ENCODE peak calls at places on chromosomes 11 and 22, in seven cellular contexts. One of them, this sample, is unnamed.

GRCh38 chr11:36431429-36432092 is 78.5 kb downstream of the TRAF6 start:
- DNase-seq in occipital lobe: peak
- DNase-seq in psoas muscle: peak
- DNase-seq in GF-D8: no peak
- DNase-seq in cardiac muscle cell: peak
- DNase-seq in GM23248: peak
- DNase-seq in midbrain: peak
- DNase-seq in this sample: no peak

GRCh38 chr11:60925685-60926267 is 1.5 kb downstream of the TMEM132A start:
- DNase-seq in occipital lobe: no peak
- DNase-seq in psoas muscle: no peak
- DNase-seq in GF-D8: no peak
- DNase-seq in cardiac muscle cell: peak
- DNase-seq in GM23248: peak
- DNase-seq in midbrain: no peak
- DNase-seq in this sample: no peak

GRCh38 chr22:33658775-33659174 is 261.5 kb downstream of the LARGE1 start:
- DNase-seq in occipital lobe: no peak
- DNase-seq in psoas muscle: peak
- DNase-seq in GF-D8: no peak
- DNase-seq in cardiac muscle cell: peak
- DNase-seq in GM23248: peak
- DNase-seq in midbrain: no peak
- DNase-seq in this sample: peak

GRCh38 chr22:19658967-19659804 is 55.1 kb upstream of the SEPTIN5 start:
- DNase-seq in occipital lobe: no peak
- DNase-seq in psoas muscle: no peak
- DNase-seq in GF-D8: no peak
- DNase-seq in cardiac muscle cell: no peak
- DNase-seq in GM23248: no peak
- DNase-seq in midbrain: no peak
- DNase-seq in this sample: no peak

GRCh38 chr11:45927684-45928413 is 5.4 kb downstream of the LARGE2 start:
- DNase-seq in occipital lobe: no peak
- DNase-seq in psoas muscle: no peak
- DNase-seq in GF-D8: no peak
- DNase-seq in cardiac muscle cell: no peak
- DNase-seq in GM23248: no peak
- DNase-seq in midbrain: no peak
- DNase-seq in this sample: no peak

GRCh38 chr11:109241988-109242387 is 180.0 kb upstream of the C11orf87 start:
- DNase-seq in occipital lobe: no peak
- DNase-seq in psoas muscle: no peak
- DNase-seq in GF-D8: no peak
- DNase-seq in cardiac muscle cell: no peak
- DNase-seq in GM23248: peak
- DNase-seq in midbrain: no peak
- DNase-seq in this sample: no peak

GRCh38 chr11:66727282-66727882 is 1.6 kb downstream of the SPTBN2 start:
- DNase-seq in occipital lobe: peak
- DNase-seq in psoas muscle: peak
- DNase-seq in GF-D8: peak
- DNase-seq in cardiac muscle cell: peak
- DNase-seq in GM23248: peak
- DNase-seq in midbrain: no peak
- DNase-seq in this sample: peak

GRCh38 chr22:23257889-23258825 is 77.8 kb downstream of the BCR start:
- DNase-seq in occipital lobe: no peak
- DNase-seq in psoas muscle: no peak
- DNase-seq in GF-D8: no peak
- DNase-seq in cardiac muscle cell: no peak
- DNase-seq in GM23248: no peak
- DNase-seq in midbrain: no peak
- DNase-seq in this sample: no peak

GRCh38 chr11:44654596-44654995 is 72.2 kb upstream of the TSPAN18 start:
- DNase-seq in occipital lobe: no peak
- DNase-seq in psoas muscle: no peak
- DNase-seq in GF-D8: no peak
- DNase-seq in cardiac muscle cell: no peak
- DNase-seq in GM23248: no peak
- DNase-seq in midbrain: no peak
- DNase-seq in this sample: no peak

GRCh38 chr22:39363751-39364484 is 14.1 kb downstream of the SYNGR1 start:
- DNase-seq in occipital lobe: no peak
- DNase-seq in psoas muscle: no peak
- DNase-seq in GF-D8: no peak
- DNase-seq in cardiac muscle cell: peak
- DNase-seq in GM23248: peak
- DNase-seq in midbrain: no peak
- DNase-seq in this sample: no peak

GRCh38 chr11:128745296-128746183 is 51.7 kb downstream of the FLI1 start:
- DNase-seq in occipital lobe: no peak
- DNase-seq in psoas muscle: no peak
- DNase-seq in GF-D8: no peak
- DNase-seq in cardiac muscle cell: peak
- DNase-seq in GM23248: peak
- DNase-seq in midbrain: no peak
- DNase-seq in this sample: no peak

GRCh38 chr22:49983148-49984042 is 22.8 kb downstream of the PIM3 start:
- DNase-seq in occipital lobe: no peak
- DNase-seq in psoas muscle: peak
- DNase-seq in GF-D8: no peak
- DNase-seq in cardiac muscle cell: peak
- DNase-seq in GM23248: no peak
- DNase-seq in midbrain: no peak
- DNase-seq in this sample: no peak

GRCh38 chr11:47412152-47412746 is 3.9 kb downstream of the SLC39A13 start:
- DNase-seq in occipital lobe: no peak
- DNase-seq in psoas muscle: peak
- DNase-seq in GF-D8: no peak
- DNase-seq in cardiac muscle cell: peak
- DNase-seq in GM23248: peak
- DNase-seq in midbrain: peak
- DNase-seq in this sample: peak

GRCh38 chr11:79940976-79941735 is 500.3 kb upstream of the TENM4 start:
- DNase-seq in occipital lobe: no peak
- DNase-seq in psoas muscle: no peak
- DNase-seq in GF-D8: no peak
- DNase-seq in cardiac muscle cell: no peak
- DNase-seq in GM23248: peak
- DNase-seq in midbrain: no peak
- DNase-seq in this sample: no peak

GRCh38 chr11:76783901-76784813 is 1.0 kb downstream of the TSKU start:
- DNase-seq in occipital lobe: no peak
- DNase-seq in psoas muscle: peak
- DNase-seq in GF-D8: no peak
- DNase-seq in cardiac muscle cell: peak
- DNase-seq in GM23248: peak
- DNase-seq in midbrain: no peak
- DNase-seq in this sample: peak

GRCh38 chr11:11025087-11025486 is 167.2 kb upstream of the ZBED5 start:
- DNase-seq in occipital lobe: no peak
- DNase-seq in psoas muscle: no peak
- DNase-seq in GF-D8: no peak
- DNase-seq in cardiac muscle cell: no peak
- DNase-seq in GM23248: peak
- DNase-seq in midbrain: no peak
- DNase-seq in this sample: no peak

GRCh38 chr22:33919591-33920501 is at the start of gene LARGE1:
- DNase-seq in occipital lobe: no peak
- DNase-seq in psoas muscle: peak
- DNase-seq in GF-D8: no peak
- DNase-seq in cardiac muscle cell: peak
- DNase-seq in GM23248: peak
- DNase-seq in midbrain: no peak
- DNase-seq in this sample: peak

GRCh38 chr11:43992834-43993637 is 50.6 kb downstream of the C11orf96 start:
- DNase-seq in occipital lobe: peak
- DNase-seq in psoas muscle: no peak
- DNase-seq in GF-D8: no peak
- DNase-seq in cardiac muscle cell: peak
- DNase-seq in GM23248: peak
- DNase-seq in midbrain: no peak
- DNase-seq in this sample: no peak

GRCh38 chr11:115607621-115608191 is 103.5 kb upstream of the CADM1 start:
- DNase-seq in occipital lobe: no peak
- DNase-seq in psoas muscle: no peak
- DNase-seq in GF-D8: no peak
- DNase-seq in cardiac muscle cell: peak
- DNase-seq in GM23248: no peak
- DNase-seq in midbrain: no peak
- DNase-seq in this sample: no peak

GRCh38 chr22:21449531-21450319 is 17.5 kb upstream of the TMEM191C start:
- DNase-seq in occipital lobe: no peak
- DNase-seq in psoas muscle: peak
- DNase-seq in GF-D8: no peak
- DNase-seq in cardiac muscle cell: no peak
- DNase-seq in GM23248: no peak
- DNase-seq in midbrain: no peak
- DNase-seq in this sample: peak

GRCh38 chr22:23376256-23376655 is 195.9 kb downstream of the BCR start:
- DNase-seq in occipital lobe: no peak
- DNase-seq in psoas muscle: no peak
- DNase-seq in GF-D8: no peak
- DNase-seq in cardiac muscle cell: peak
- DNase-seq in GM23248: peak
- DNase-seq in midbrain: no peak
- DNase-seq in this sample: no peak

GRCh38 chr22:39254789-39255298 is 10.1 kb upstream of the PDGFB start:
- DNase-seq in occipital lobe: no peak
- DNase-seq in psoas muscle: peak
- DNase-seq in GF-D8: no peak
- DNase-seq in cardiac muscle cell: no peak
- DNase-seq in GM23248: peak
- DNase-seq in midbrain: no peak
- DNase-seq in this sample: no peak

GRCh38 chr11:47376543-47377371 is 1.6 kb downstream of the SPI1 start:
- DNase-seq in occipital lobe: no peak
- DNase-seq in psoas muscle: peak
- DNase-seq in GF-D8: no peak
- DNase-seq in cardiac muscle cell: peak
- DNase-seq in GM23248: peak
- DNase-seq in midbrain: no peak
- DNase-seq in this sample: no peak

GRCh38 chr22:21826204-21826603 is 41.2 kb downstream of the MAPK1 start:
- DNase-seq in occipital lobe: no peak
- DNase-seq in psoas muscle: no peak
- DNase-seq in GF-D8: no peak
- DNase-seq in cardiac muscle cell: no peak
- DNase-seq in GM23248: no peak
- DNase-seq in midbrain: no peak
- DNase-seq in this sample: no peak

GRCh38 chr22:31947296-31947695 is 3.0 kb downstream of the YWHAH start:
- DNase-seq in occipital lobe: no peak
- DNase-seq in psoas muscle: no peak
- DNase-seq in GF-D8: peak
- DNase-seq in cardiac muscle cell: peak
- DNase-seq in GM23248: no peak
- DNase-seq in midbrain: no peak
- DNase-seq in this sample: no peak

GRCh38 chr11:74687237-74688005 is 43.8 kb downstream of the CHRDL2 start:
- DNase-seq in occipital lobe: no peak
- DNase-seq in psoas muscle: no peak
- DNase-seq in GF-D8: no peak
- DNase-seq in cardiac muscle cell: peak
- DNase-seq in GM23248: peak
- DNase-seq in midbrain: no peak
- DNase-seq in this sample: no peak

GRCh38 chr11:8354622-8355417 is 91.1 kb upstream of the LMO1 start:
- DNase-seq in occipital lobe: no peak
- DNase-seq in psoas muscle: no peak
- DNase-seq in GF-D8: no peak
- DNase-seq in cardiac muscle cell: peak
- DNase-seq in GM23248: peak
- DNase-seq in midbrain: peak
- DNase-seq in this sample: peak

GRCh38 chr22:37229805-37230672 is 14.0 kb downstream of the RAC2 start:
- DNase-seq in occipital lobe: no peak
- DNase-seq in psoas muscle: no peak
- DNase-seq in GF-D8: peak
- DNase-seq in cardiac muscle cell: peak
- DNase-seq in GM23248: peak
- DNase-seq in midbrain: no peak
- DNase-seq in this sample: no peak